ENCODE peak calls at places on chromosomes 6 and 20, in nine cellular contexts. L, M, G, A, V, B, T, K and E are unnamed samples.
A peak's percentile ranks its signal among the peaks of the same experiment; 100 is the strongest.

GRCh38 chr20:62010551-62011402 is 54.9 kb downstream of the TAF4 start:
- DNase-seq in T (peak; percentile 72), A (peak; percentile 54), M (peak; percentile 55), L (peak; percentile 49), V (peak; percentile 65), B (peak; percentile 46), K (peak; percentile 87), G (peak; percentile 66), E (peak; percentile 60)

GRCh38 chr20:46998497-46999190 is 104.0 kb downstream of the EYA2 start:
- DNase-seq in K (no peak), T (no peak), A (no peak), L (no peak), B (no peak), M (no peak), V (no peak), G (peak; percentile 16), E (peak; percentile 51)

GRCh38 chr6:35498407-35499045 is 1.6 kb upstream of the TEAD3 start:
- DNase-seq in L (no peak), G (no peak), A (peak; percentile 81), M (no peak), B (no peak), T (no peak), V (no peak), K (no peak), E (no peak)

GRCh38 chr6:148981515-148981914 is 234.7 kb downstream of the UST start:
- DNase-seq in M (no peak), K (no peak), V (no peak), B (no peak), G (no peak), A (no peak), L (no peak), T (no peak), E (no peak)

GRCh38 chr20:43717616-43717995 is 9.2 kb downstream of the GTSF1L start:
- DNase-seq in M (no peak), B (no peak), V (no peak), K (no peak), A (no peak), G (no peak), L (no peak), T (no peak), E (peak; percentile 25)

GRCh38 chr20:1894471-1894950 is 696 bp upstream of the SIRPA start:
- DNase-seq in T (peak; percentile 56), K (peak; percentile 80), B (peak; percentile 58), L (no peak), A (peak; percentile 60), M (peak; percentile 59), V (peak; percentile 35), G (peak; percentile 73), E (peak; percentile 71)

GRCh38 chr6:34664270-34664971 is 32.1 kb downstream of the ILRUN start:
- DNase-seq in M (peak; percentile 62), V (peak; percentile 68), B (no peak), L (no peak), T (peak; percentile 49), K (no peak), A (no peak), G (no peak), E (peak; percentile 20)

GRCh38 chr6:165762876-165763275 is 99.8 kb upstream of the PDE10A start:
- DNase-seq in T (no peak), K (no peak), B (no peak), A (no peak), L (no peak), V (peak; percentile 63), G (no peak), M (peak; percentile 54), E (peak; percentile 46)

GRCh38 chr6:130524552-130524951 is 158.7 kb downstream of the TMEM200A start:
- DNase-seq in G (no peak), V (no peak), T (no peak), B (no peak), L (no peak), K (no peak), A (no peak), M (no peak), E (no peak)

GRCh38 chr6:35688605-35689322 is at the start of gene FKBP5:
- DNase-seq in K (peak; percentile 95), M (peak; percentile 80), T (peak; percentile 93), B (peak; percentile 98), G (peak; percentile 95), V (peak; percentile 78), L (peak; percentile 82), A (peak; percentile 99), E (peak; percentile 93)

GRCh38 chr6:145310116-145310515 is 425.2 kb downstream of the EPM2A start:
- DNase-seq in M (peak; percentile 79), T (no peak), A (no peak), L (no peak), K (no peak), V (no peak), B (no peak), G (no peak), E (peak; percentile 25)

GRCh38 chr20:44643596-44644383 is 7.7 kb downstream of the ADA start:
- DNase-seq in V (peak; percentile 54), L (peak; percentile 40), M (peak; percentile 80), A (no peak), G (peak; percentile 50), T (peak; percentile 69), K (no peak), B (peak; percentile 76), E (peak; percentile 88)

GRCh38 chr20:58579819-58580492 is 64.8 kb upstream of the APCDD1L start:
- DNase-seq in V (no peak), G (peak; percentile 72), K (no peak), B (no peak), M (no peak), A (no peak), L (no peak), T (no peak), E (no peak)

GRCh38 chr6:148538251-148539190 is 195.9 kb downstream of the SASH1 start:
- DNase-seq in L (no peak), B (no peak), K (no peak), A (no peak), T (no peak), V (peak; percentile 60), G (peak; percentile 17), M (peak; percentile 73), E (no peak)

GRCh38 chr6:136767583-136768307 is 24.5 kb downstream of the MAP3K5 start:
- DNase-seq in T (no peak), M (no peak), G (no peak), K (no peak), V (no peak), A (no peak), B (no peak), L (no peak), E (no peak)

GRCh38 chr6:136767103-136767502 is 25.2 kb downstream of the MAP3K5 start:
- DNase-seq in L (no peak), G (no peak), V (no peak), M (no peak), K (no peak), A (no peak), T (no peak), B (no peak), E (no peak)

GRCh38 chr6:136763716-136764521 is 28.4 kb downstream of the MAP3K5 start:
- DNase-seq in K (no peak), T (no peak), G (no peak), V (no peak), B (no peak), A (no peak), L (no peak), M (no peak), E (no peak)

GRCh38 chr6:136764522-136764993 is 27.7 kb downstream of the MAP3K5 start:
- DNase-seq in A (no peak), K (peak; percentile 44), M (no peak), G (no peak), B (no peak), V (no peak), L (no peak), T (no peak), E (no peak)

DNA sequence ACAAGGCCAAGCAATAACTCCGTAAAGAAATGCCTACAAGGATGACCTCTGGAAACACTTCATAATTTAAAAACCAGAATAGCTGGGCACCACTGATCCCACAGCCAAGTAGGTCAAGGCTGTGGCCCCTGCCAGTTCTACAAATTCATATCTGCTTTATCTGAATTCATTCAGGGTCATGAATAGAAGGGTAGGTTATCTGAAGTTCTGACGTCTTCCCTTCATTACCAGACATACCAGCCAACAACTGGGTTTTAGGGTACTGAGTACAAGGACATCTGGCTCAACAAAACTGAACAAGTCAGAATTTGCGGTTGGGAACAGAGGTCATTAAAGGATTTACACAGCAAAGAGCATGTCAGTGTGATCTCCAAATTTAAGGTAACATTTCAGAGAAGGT is 26.0 kb downstream of the MAP3K5 start:
- DNase-seq in L (no peak), T (no peak), V (no peak), M (no peak), K (no peak), A (no peak), B (no peak), G (no peak), E (no peak)
- TF ChIP-seq CTCF in L (no peak), T (no peak), V (no peak), M (no peak), K (no peak), A (no peak), B (no peak), G (no peak), E (no peak)

GRCh38 chr6:6057442-6058053 is 50.8 kb upstream of the NRN1 start:
- DNase-seq in V (peak; percentile 30), K (peak; percentile 72), B (no peak), L (no peak), M (no peak), G (no peak), T (peak; percentile 77), A (peak; percentile 50), E (peak; percentile 68)
- TF ChIP-seq CTCF in V (peak; percentile 36), K (peak; percentile 65), B (peak; percentile 79), L (peak; percentile 60), M (no peak), G (peak; percentile 61), T (peak; percentile 72), A (peak; percentile 71), E (peak; percentile 63)

GRCh38 chr6:106608080-106608668 is 21.1 kb downstream of the RTN4IP1 start:
- DNase-seq in B (no peak), A (peak; percentile 27), K (peak; percentile 45), L (no peak), G (no peak), V (peak; percentile 75), M (peak; percentile 49), T (peak; percentile 73), E (peak; percentile 87)

GRCh38 chr6:106613590-106613989 is 15.7 kb downstream of the RTN4IP1 start:
- DNase-seq in L (no peak), G (no peak), T (no peak), M (no peak), A (no peak), V (no peak), K (no peak), B (no peak), E (no peak)

GRCh38 chr6:106611030-106611429 is 18.3 kb downstream of the RTN4IP1 start:
- DNase-seq in V (no peak), K (no peak), A (no peak), G (no peak), L (no peak), M (no peak), B (no peak), T (no peak), E (no peak)

GRCh38 chr6:106612956-106613516 is 16.3 kb downstream of the RTN4IP1 start:
- DNase-seq in M (no peak), G (no peak), A (no peak), L (no peak), B (no peak), V (no peak), K (no peak), T (no peak), E (no peak)

GRCh38 chr6:106609699-106610098 is 19.6 kb downstream of the RTN4IP1 start:
- DNase-seq in B (no peak), L (no peak), K (no peak), T (peak; percentile 50), V (peak; percentile 24), A (peak; percentile 59), G (no peak), M (no peak), E (peak; percentile 53)
- TF ChIP-seq CTCF in B (no peak), L (no peak), K (peak; percentile 73), T (peak; percentile 55), V (peak; percentile 39), A (peak; percentile 62), G (peak; percentile 39), M (peak; percentile 7), E (peak; percentile 58)

GRCh38 chr6:110528051-110528929 is 51.9 kb upstream of the SLC22A16 start:
- DNase-seq in A (peak; percentile 32), M (peak; percentile 88), T (peak; percentile 95), G (peak; percentile 47), L (peak; percentile 27), K (peak; percentile 61), V (peak; percentile 85), B (no peak), E (peak; percentile 89)
- TF ChIP-seq CTCF in A (peak; percentile 41), M (peak; percentile 86), T (peak; percentile 93), G (peak; percentile 80), L (peak; percentile 84), K (peak; percentile 75), V (peak; percentile 67), B (peak; percentile 84), E (peak; percentile 68)